ENCODE peak calls at places on chromosome 3, in four cellular contexts. One of them, this sample, is unnamed. For H3K4me1, the result is how much of the 10 kb centered on the place peaks cover.

GRCh38 chr3:181567446-181568075 is 144.2 kb upstream of the SOX2 start:
- DNase-seq in transverse colon: no peak
- DNase-seq in pancreas: no peak
- DNase-seq in IMR-90: no peak
- DNase-seq in this sample: peak

GRCh38 chr3:31417486-31417885 is 115.2 kb upstream of the STT3B start:
- DNase-seq in transverse colon: no peak
- DNase-seq in pancreas: no peak
- DNase-seq in IMR-90: no peak
- DNase-seq in this sample: no peak

GRCh38 chr3:145243875-145244274 is 917.1 kb downstream of the PLOD2 start:
- DNase-seq in transverse colon: no peak
- DNase-seq in pancreas: no peak
- DNase-seq in IMR-90: peak
- DNase-seq in this sample: peak

GRCh38 chr3:69422751-69423150 is 36.9 kb upstream of the FRMD4B start:
- DNase-seq in transverse colon: no peak
- DNase-seq in pancreas: no peak
- DNase-seq in IMR-90: peak
- DNase-seq in this sample: no peak

GRCh38 chr3:481680-482079 is 285.1 kb downstream of the CHL1 start:
- DNase-seq in transverse colon: no peak
- DNase-seq in pancreas: no peak
- DNase-seq in IMR-90: no peak
- DNase-seq in this sample: no peak

GRCh38 chr3:112378989-112379692 is 46.2 kb downstream of the CD200 start:
- DNase-seq in transverse colon: no peak
- DNase-seq in pancreas: no peak
- DNase-seq in IMR-90: peak
- DNase-seq in this sample: peak

GRCh38 chr3:51620543-51620942 is 50.5 kb upstream of the TEX264 start:
- DNase-seq in transverse colon: no peak
- DNase-seq in pancreas: no peak
- DNase-seq in IMR-90: peak
- DNase-seq in this sample: no peak

GRCh38 chr3:61955483-61955882 is 394.1 kb downstream of the PTPRG start:
- DNase-seq in transverse colon: no peak
- DNase-seq in pancreas: no peak
- DNase-seq in IMR-90: no peak
- DNase-seq in this sample: no peak

GRCh38 chr3:159859424-159859823 is 129.2 kb upstream of the IL12A start:
- DNase-seq in transverse colon: no peak
- DNase-seq in pancreas: no peak
- DNase-seq in IMR-90: no peak
- DNase-seq in this sample: no peak

GRCh38 chr3:41464401-41464800 is 265.1 kb downstream of the CTNNB1 start:
- DNase-seq in transverse colon: no peak
- DNase-seq in pancreas: no peak
- DNase-seq in IMR-90: peak
- DNase-seq in this sample: no peak

GRCh38 chr3:59572106-59572505 is 522.3 kb upstream of the CFAP20DC start:
- DNase-seq in transverse colon: no peak
- DNase-seq in pancreas: no peak
- DNase-seq in IMR-90: peak
- DNase-seq in this sample: no peak

GRCh38 chr3:184786271-184787010 is 25.5 kb upstream of the VPS8 start:
- DNase-seq in transverse colon: peak
- DNase-seq in pancreas: no peak
- DNase-seq in IMR-90: peak
- DNase-seq in this sample: no peak

GRCh38 chr3:23915537-23916108 is 1.2 kb downstream of the NKIRAS1 start:
- DNase-seq in transverse colon: no peak
- DNase-seq in pancreas: no peak
- DNase-seq in IMR-90: peak
- DNase-seq in this sample: no peak

GRCh38 chr3:184448321-184449160 is 68.7 kb downstream of the CHRD start:
- DNase-seq in transverse colon: no peak
- DNase-seq in pancreas: no peak
- DNase-seq in IMR-90: peak
- DNase-seq in this sample: peak

GRCh38 chr3:146640955-146641867 is 36.1 kb upstream of the PLSCR5 start:
- DNase-seq in transverse colon: no peak
- DNase-seq in pancreas: no peak
- DNase-seq in IMR-90: peak
- DNase-seq in this sample: peak

GRCh38 chr3:29071077-29071634 is 209.7 kb upstream of the RBMS3 start:
- DNase-seq in transverse colon: no peak
- DNase-seq in pancreas: no peak
- DNase-seq in IMR-90: no peak
- DNase-seq in this sample: no peak

GRCh38 chr3:97871788-97872187 is 50.0 kb downstream of the CRYBG3 start:
- DNase-seq in transverse colon: no peak
- DNase-seq in pancreas: no peak
- DNase-seq in IMR-90: peak
- DNase-seq in this sample: no peak

GRCh38 chr3:158103956-158104338 is 2.3 kb downstream of the SHOX2 start:
- DNase-seq in transverse colon: no peak
- DNase-seq in pancreas: no peak
- DNase-seq in IMR-90: no peak
- DNase-seq in this sample: no peak

GRCh38 chr3:158360756-158361448 is 210.1 kb upstream of the MLF1 start:
- DNase-seq in transverse colon: no peak
- DNase-seq in pancreas: no peak
- DNase-seq in IMR-90: no peak
- DNase-seq in this sample: no peak

GRCh38 chr3:44117239-44117638 is 124.4 kb upstream of the TOPAZ1 start:
- DNase-seq in transverse colon: no peak
- DNase-seq in pancreas: peak
- DNase-seq in IMR-90: no peak
- DNase-seq in this sample: no peak

GRCh38 chr3:100024520-100025303 is 89.6 kb downstream of the FILIP1L start:
- DNase-seq in transverse colon: no peak
- DNase-seq in pancreas: no peak
- DNase-seq in IMR-90: no peak
- DNase-seq in this sample: no peak

GRCh38 chr3:4795905-4796304 is 183.3 kb upstream of the BHLHE40 start:
- DNase-seq in transverse colon: no peak
- DNase-seq in pancreas: no peak
- DNase-seq in IMR-90: no peak
- DNase-seq in this sample: peak

GRCh38 chr3:32009101-32009500 is 27.6 kb downstream of the ZNF860 start:
- DNase-seq in transverse colon: no peak
- DNase-seq in pancreas: no peak
- DNase-seq in IMR-90: no peak
- DNase-seq in this sample: peak

GRCh38 chr3:45544024-45544718 is 50.4 kb upstream of the LIMD1 start:
- DNase-seq in transverse colon: no peak
- DNase-seq in pancreas: no peak
- DNase-seq in IMR-90: no peak
- DNase-seq in this sample: no peak

GRCh38 chr3:7309707-7310106 is 448.8 kb downstream of the GRM7 start:
- DNase-seq in transverse colon: peak
- DNase-seq in pancreas: peak
- DNase-seq in IMR-90: no peak
- DNase-seq in this sample: no peak

GRCh38 chr3:10974131-10974530 is 18.4 kb upstream of the SLC6A1 start:
- DNase-seq in transverse colon: no peak
- DNase-seq in pancreas: no peak
- DNase-seq in IMR-90: no peak
- DNase-seq in this sample: no peak

GRCh38 chr3:111895079-111895478 is 36.0 kb downstream of the PHLDB2 start:
- DNase-seq in transverse colon: no peak
- DNase-seq in pancreas: no peak
- DNase-seq in IMR-90: peak
- DNase-seq in this sample: no peak

GRCh38 chr3:43747641-43748040 is 56.9 kb downstream of the ABHD5 start:
- DNase-seq in transverse colon: no peak
- DNase-seq in pancreas: no peak
- DNase-seq in IMR-90: peak
- DNase-seq in this sample: no peak

GRCh38 chr3:38227989-38228388 is 37.6 kb upstream of the SLC22A13 start:
- DNase-seq in transverse colon: no peak
- DNase-seq in pancreas: no peak
- DNase-seq in IMR-90: peak
- DNase-seq in this sample: peak

GRCh38 chr3:2856062-2856792 is 253.9 kb downstream of the IL5RA start:
- DNase-seq in transverse colon: no peak
- DNase-seq in pancreas: no peak
- DNase-seq in IMR-90: no peak
- DNase-seq in this sample: no peak

DNA sequence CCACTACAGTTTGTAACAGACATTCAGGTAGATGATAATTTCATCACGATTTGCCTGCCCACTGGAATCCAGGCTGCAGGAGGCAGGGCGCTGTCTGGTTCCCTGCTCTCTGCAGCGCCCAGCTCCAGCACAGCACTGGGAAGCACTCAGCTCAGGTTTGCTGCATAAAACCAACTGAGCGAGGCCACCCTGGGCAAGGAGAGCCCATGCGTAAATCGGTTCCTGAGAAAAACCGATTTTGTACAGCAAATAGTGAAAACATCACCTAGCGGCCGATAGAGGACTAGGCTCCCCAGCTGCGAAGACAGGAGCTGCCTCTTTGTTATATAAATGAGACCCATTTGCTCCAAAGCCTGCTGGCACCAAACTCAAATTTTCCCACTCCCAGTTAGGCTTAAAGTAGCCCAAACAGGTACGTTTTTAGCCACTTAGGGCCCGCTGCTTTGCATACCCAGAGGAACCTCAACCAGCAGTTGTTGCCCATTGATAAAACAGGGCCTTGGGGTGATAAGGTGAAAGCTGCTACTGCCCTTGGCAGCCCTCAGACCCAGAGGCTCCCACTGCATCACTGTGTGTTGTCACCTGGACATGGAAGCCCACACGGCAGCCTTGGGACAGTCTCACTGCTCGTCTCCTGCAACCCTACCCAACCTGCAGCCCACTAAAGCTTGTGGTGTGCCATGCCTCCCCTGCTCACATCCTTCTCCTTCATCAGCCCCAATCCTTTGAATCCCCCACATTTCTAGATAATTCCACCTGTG is 47.5 kb downstream of the ALDH1L1 start:
- DNase-seq in transverse colon: peak
- DNase-seq in pancreas: no peak
- DNase-seq in IMR-90: peak
- DNase-seq in this sample: no peak
- TF ChIP-seq CTCF in transverse colon: no peak
- TF ChIP-seq CTCF in pancreas: no peak
- TF ChIP-seq CTCF in IMR-90: peak
- TF ChIP-seq CTCF in this sample: peak

DNA sequence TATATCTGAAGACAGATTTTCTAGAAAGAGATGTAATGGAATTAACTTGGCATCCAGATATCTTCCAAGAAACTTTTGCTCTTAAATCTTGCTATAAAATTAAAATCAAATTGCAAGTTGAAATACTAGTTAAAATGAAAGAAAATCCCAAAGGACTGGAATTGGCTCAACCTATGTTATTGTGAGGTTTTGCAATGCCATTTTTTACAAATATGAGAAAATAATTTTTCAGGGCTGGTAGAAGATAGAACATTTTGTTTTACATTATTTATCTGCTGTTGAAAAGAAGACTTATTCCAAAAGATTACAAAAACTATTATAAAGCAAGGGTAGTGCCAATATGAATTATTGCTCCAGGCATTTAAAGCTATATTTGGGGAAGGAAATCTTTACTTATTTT is 92.2 kb upstream of the AGTR1 start:
- DNase-seq in transverse colon: no peak
- DNase-seq in pancreas: no peak
- DNase-seq in IMR-90: no peak
- DNase-seq in this sample: no peak
- H3K4me1 ChIP-seq in transverse colon: under half
- H3K4me1 ChIP-seq in pancreas: under half
- H3K4me1 ChIP-seq in IMR-90: under half
- H3K4me1 ChIP-seq in this sample: under half

GRCh38 chr3:66412176-66412887 is 88.5 kb downstream of the LRIG1 start:
- DNase-seq in transverse colon: no peak
- DNase-seq in pancreas: no peak
- DNase-seq in IMR-90: no peak
- DNase-seq in this sample: no peak

GRCh38 chr3:66410976-66411375 is 89.8 kb downstream of the LRIG1 start:
- DNase-seq in transverse colon: no peak
- DNase-seq in pancreas: no peak
- DNase-seq in IMR-90: no peak
- DNase-seq in this sample: no peak

GRCh38 chr3:66414846-66415245 is 86.0 kb downstream of the LRIG1 start:
- DNase-seq in transverse colon: no peak
- DNase-seq in pancreas: no peak
- DNase-seq in IMR-90: no peak
- DNase-seq in this sample: no peak

GRCh38 chr3:66411436-66411835 is 89.4 kb downstream of the LRIG1 start:
- DNase-seq in transverse colon: no peak
- DNase-seq in pancreas: no peak
- DNase-seq in IMR-90: no peak
- DNase-seq in this sample: no peak

GRCh38 chr3:66413151-66413751 is 87.6 kb downstream of the LRIG1 start:
- DNase-seq in transverse colon: no peak
- DNase-seq in pancreas: no peak
- DNase-seq in IMR-90: peak
- DNase-seq in this sample: peak
- TF ChIP-seq CTCF in transverse colon: no peak
- TF ChIP-seq CTCF in pancreas: no peak
- TF ChIP-seq CTCF in IMR-90: peak
- TF ChIP-seq CTCF in this sample: no peak

GRCh38 chr3:12946134-12946533 is 104.8 kb upstream of the RPL32 start:
- DNase-seq in transverse colon: no peak
- DNase-seq in pancreas: no peak
- DNase-seq in IMR-90: no peak
- DNase-seq in this sample: no peak

GRCh38 chr3:12948371-12948770 is 107.0 kb upstream of the RPL32 start:
- DNase-seq in transverse colon: no peak
- DNase-seq in pancreas: no peak
- DNase-seq in IMR-90: peak
- DNase-seq in this sample: peak

GRCh38 chr3:12944849-12945248 is 103.5 kb upstream of the RPL32 start:
- DNase-seq in transverse colon: no peak
- DNase-seq in pancreas: no peak
- DNase-seq in IMR-90: no peak
- DNase-seq in this sample: no peak

GRCh38 chr3:12947504-12948369 is 106.4 kb upstream of the RPL32 start:
- DNase-seq in transverse colon: peak
- DNase-seq in pancreas: no peak
- DNase-seq in IMR-90: peak
- DNase-seq in this sample: peak

GRCh38 chr3:12946661-12947316 is 105.4 kb upstream of the RPL32 start:
- DNase-seq in transverse colon: no peak
- DNase-seq in pancreas: no peak
- DNase-seq in IMR-90: no peak
- DNase-seq in this sample: peak
- H3K4me1 ChIP-seq in transverse colon: under half
- H3K4me1 ChIP-seq in pancreas: under half
- H3K4me1 ChIP-seq in IMR-90: under half
- H3K4me1 ChIP-seq in this sample: under half

GRCh38 chr3:50542177-50543034 is 25.1 kb downstream of the C3orf18 start:
- DNase-seq in transverse colon: peak
- DNase-seq in pancreas: peak
- DNase-seq in IMR-90: peak
- DNase-seq in this sample: no peak
- TF ChIP-seq CTCF in transverse colon: peak
- TF ChIP-seq CTCF in pancreas: peak
- TF ChIP-seq CTCF in IMR-90: peak
- TF ChIP-seq CTCF in this sample: peak